ENCODE peak calls at places on chromosomes 16 and 17, in seven cellular contexts. M is sigmoid colon; V is suprapubic skin; B is breast epithelium; O is A549; N is naive thymus-derived CD4-positive, alpha-beta T cell; A is transverse colon. E is an unnamed sample. For H3K4me1, the result is how much of the 10 kb centered on the place peaks cover.

GRCh38 chr17:35895602-35896001 is 15.4 kb upstream of the CCL5 start:
- DNase-seq in O (no peak), N (no peak), M (no peak), V (no peak), A (no peak), B (no peak), E (no peak)

GRCh38 chr17:76202516-76202915 is 37.8 kb downstream of the RNF157 start:
- DNase-seq in N (no peak), B (no peak), V (no peak), M (no peak), A (no peak), O (no peak), E (no peak)

GRCh38 chr17:50177983-50178834 is 12.4 kb downstream of the SGCA start:
- DNase-seq in B (peak), V (no peak), O (peak), A (peak), M (peak), N (peak), E (no peak)

GRCh38 chr17:47840742-47841487 is at the start of gene SCRN2:
- DNase-seq in O (peak), N (peak), M (peak), B (peak), V (peak), A (peak), E (peak)

GRCh38 chr17:64398330-64398729 is 7.7 kb upstream of the PECAM1 start:
- DNase-seq in B (no peak), A (no peak), M (no peak), O (no peak), V (no peak), N (no peak), E (no peak)

GRCh38 chr17:7988750-7989178 is 13.7 kb upstream of the GUCY2D start:
- DNase-seq in M (peak), B (no peak), V (peak), N (peak), O (peak), A (peak), E (no peak)

GRCh38 chr17:27351741-27352140 is 57.8 kb downstream of the WSB1 start:
- DNase-seq in B (no peak), A (no peak), O (no peak), M (no peak), N (no peak), V (no peak), E (no peak)

GRCh38 chr17:67262420-67262819 is 17.4 kb upstream of the HELZ start:
- DNase-seq in M (no peak), O (no peak), V (no peak), A (no peak), N (no peak), B (no peak), E (no peak)

GRCh38 chr16:79158337-79158736 is 442.2 kb downstream of the MAF start:
- DNase-seq in B (no peak), V (no peak), O (no peak), M (no peak), N (no peak), A (no peak), E (no peak)

GRCh38 chr16:53152321-53152720 is 97.5 kb downstream of the CHD9 start:
- DNase-seq in N (no peak), O (no peak), V (no peak), A (no peak), M (no peak), B (no peak), E (no peak)

GRCh38 chr16:49023095-49023494 is 258.5 kb downstream of the CBLN1 start:
- DNase-seq in O (no peak), B (no peak), N (no peak), A (no peak), V (no peak), M (no peak), E (no peak)

GRCh38 chr16:31325171-31325570 is 29.8 kb upstream of the ITGAX start:
- DNase-seq in B (no peak), M (no peak), V (no peak), O (no peak), N (no peak), A (no peak), E (no peak)

GRCh38 chr17:17375826-17376225 is 72.7 kb downstream of the NT5M start:
- DNase-seq in O (no peak), N (no peak), B (no peak), M (no peak), A (no peak), V (no peak), E (no peak)

GRCh38 chr17:48550313-48551205 is 5.7 kb upstream of the HOXB2 start:
- DNase-seq in M (peak), N (no peak), O (no peak), A (no peak), V (no peak), B (no peak), E (no peak)

GRCh38 chr16:54526916-54527315 is 240.3 kb upstream of the IRX3 start:
- DNase-seq in N (no peak), M (no peak), B (no peak), O (no peak), V (no peak), A (no peak), E (no peak)

DNA sequence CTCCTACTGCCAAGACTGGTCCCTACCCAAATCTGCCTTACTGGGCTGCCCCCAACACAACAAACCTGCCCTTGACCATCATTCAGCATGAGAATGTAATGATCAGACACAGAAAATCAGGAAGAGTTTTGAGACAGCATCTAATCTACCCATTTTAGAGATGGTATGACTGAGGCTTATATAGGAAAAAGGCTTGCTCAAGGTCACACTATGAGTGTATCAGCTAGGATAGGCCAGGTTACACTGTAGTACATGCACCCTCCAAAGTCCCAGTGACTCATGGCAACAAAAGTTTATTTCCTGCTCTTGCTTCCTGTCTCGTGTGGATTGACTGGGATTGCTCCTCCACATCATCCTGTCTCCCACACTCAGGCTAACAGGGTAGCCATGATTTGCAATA is 27.9 kb downstream of the NLRC5 start:
- DNase-seq in O (no peak), V (no peak), B (no peak), A (no peak), N (no peak), M (peak), E (no peak)
- H3K4me1 ChIP-seq in O (under half), V (under half), B (under half), A (under half), N (half or more), M (under half), E (under half)

GRCh38 chr16:57994361-57994760 is 6.1 kb downstream of the ZNF319 start:
- DNase-seq in V (no peak), O (no peak), N (no peak), B (no peak), M (no peak), A (no peak), E (no peak)

GRCh38 chr16:57994778-57995177 is 5.7 kb downstream of the ZNF319 start:
- DNase-seq in B (no peak), N (no peak), M (no peak), O (no peak), A (peak), V (no peak), E (no peak)

GRCh38 chr16:57996406-57997175 is 3.9 kb downstream of the ZNF319 start:
- DNase-seq in A (no peak), M (no peak), O (no peak), V (no peak), N (no peak), B (no peak), E (no peak)

GRCh38 chr16:57997176-57997527 is 3.3 kb downstream of the ZNF319 start:
- DNase-seq in O (no peak), A (no peak), N (no peak), B (no peak), M (no peak), V (no peak), E (no peak)

DNA sequence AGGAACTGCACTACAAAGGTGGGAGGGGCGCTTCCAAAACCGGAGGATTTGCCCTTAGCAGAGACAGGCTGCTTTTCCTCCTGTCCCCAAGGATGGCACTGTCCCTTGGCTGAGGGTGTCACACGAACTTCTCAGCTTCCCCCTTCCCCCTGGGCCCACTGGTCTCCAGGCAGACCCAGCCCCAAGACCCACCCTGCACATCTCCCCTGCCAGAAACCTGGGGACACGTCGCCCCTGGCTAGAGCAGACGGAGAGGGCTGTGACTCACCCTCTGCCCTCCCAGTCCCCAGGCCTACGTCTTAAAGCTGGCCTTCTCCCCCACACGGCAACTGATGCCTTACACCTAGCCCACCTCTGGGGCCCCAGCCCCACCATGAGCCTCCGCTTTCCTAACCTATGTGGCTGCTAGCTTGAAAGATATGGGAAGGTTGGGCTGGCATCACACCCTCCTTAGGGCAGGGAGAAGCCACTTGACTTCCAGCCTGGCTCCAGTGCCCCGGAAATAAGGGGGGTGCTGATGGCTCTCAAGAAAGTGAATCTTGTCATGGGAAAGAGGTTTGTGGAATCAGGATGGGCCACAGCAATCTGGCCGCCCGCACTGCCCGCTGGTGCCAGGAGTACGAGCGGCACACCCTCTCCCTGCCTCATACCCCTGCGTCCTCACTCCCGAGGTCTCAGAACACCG is 4.6 kb downstream of the ZNF319 start:
- DNase-seq in O (no peak), B (no peak), A (no peak), M (no peak), N (no peak), V (no peak), E (no peak)
- H3K4me1 ChIP-seq in O (under half), B (under half), A (under half), M (under half), N (half or more), V (under half), E (under half)

GRCh38 chr17:4944163-4944553 is 4.1 kb downstream of the RNF167 start:
- DNase-seq in M (no peak), N (peak), B (no peak), O (no peak), V (no peak), A (peak), E (no peak)

GRCh38 chr17:4945944-4946280 is 2.4 kb downstream of the PFN1 start:
- DNase-seq in A (no peak), V (no peak), O (no peak), M (no peak), N (no peak), B (no peak), E (no peak)

GRCh38 chr17:4946312-4946976 is 1.9 kb downstream of the PFN1 start:
- DNase-seq in O (no peak), N (no peak), M (no peak), V (no peak), A (no peak), B (no peak), E (no peak)

GRCh38 chr17:4944554-4945175 is 3.7 kb downstream of the PFN1 start:
- DNase-seq in M (no peak), A (no peak), V (no peak), O (no peak), B (no peak), N (no peak), E (no peak)

GRCh38 chr17:4945176-4945943 is 3.0 kb downstream of the PFN1 start:
- DNase-seq in B (peak), M (peak), A (peak), O (peak), N (peak), V (peak), E (peak)
- H3K4me1 ChIP-seq in B (under half), M (half or more), A (under half), O (half or more), N (half or more), V (half or more), E (under half)

DNA sequence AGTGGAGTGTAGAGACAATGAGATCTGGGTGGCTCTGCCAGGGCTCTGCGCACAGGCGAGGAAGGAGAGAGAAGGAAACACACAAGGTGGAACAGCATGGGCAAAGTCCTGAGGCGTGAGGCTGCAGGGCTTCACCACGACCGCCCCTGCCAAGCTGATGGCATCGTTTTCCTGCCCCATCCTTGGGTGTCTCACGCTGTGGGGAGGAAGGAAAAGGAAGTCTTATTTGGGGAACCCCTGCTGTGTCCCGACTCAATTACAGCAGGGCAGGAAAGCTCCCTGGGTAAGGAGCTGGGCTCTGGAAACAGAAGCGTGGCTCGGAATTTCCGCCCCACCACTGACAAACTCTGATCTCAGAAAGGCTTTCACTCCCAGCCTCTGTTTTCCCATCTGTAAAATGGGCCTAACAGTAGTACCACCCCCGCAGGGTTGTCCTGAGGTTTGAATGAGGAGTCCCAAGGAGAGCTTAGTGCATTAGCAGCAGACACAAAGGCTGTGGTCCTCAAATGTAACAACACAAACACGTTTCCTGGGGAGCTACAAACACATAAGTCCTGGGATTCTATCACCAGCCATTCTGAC is 3.2 kb upstream of the CDH5 start:
- DNase-seq in O (no peak), A (no peak), M (no peak), N (no peak), V (no peak), B (no peak), E (no peak)
- H3K4me1 ChIP-seq in O (under half), A (under half), M (under half), N (under half), V (under half), B (under half), E (under half)

GRCh38 chr17:40615295-40615988 is 32.2 kb downstream of the SMARCE1 start:
- DNase-seq in N (no peak), M (no peak), B (no peak), O (peak), V (no peak), A (peak), E (no peak)
- H3K4me1 ChIP-seq in N (half or more), M (under half), B (under half), O (under half), V (under half), A (under half), E (under half)

GRCh38 chr17:979539-980405 is at the start of gene NXN:
- DNase-seq in A (peak), V (peak), O (peak), B (peak), M (peak), N (peak), E (peak)

GRCh38 chr17:980406-981291 is 1.1 kb upstream of the NXN start:
- DNase-seq in O (peak), N (peak), M (peak), V (peak), A (peak), B (peak), E (peak)

GRCh38 chr17:979211-979538 is 401 bp downstream of the NXN start:
- DNase-seq in A (no peak), M (peak), V (no peak), B (peak), N (no peak), O (peak), E (no peak)

GRCh38 chr17:978110-979093 is 1.2 kb downstream of the NXN start:
- DNase-seq in O (no peak), M (peak), B (no peak), A (no peak), N (no peak), V (no peak), E (no peak)

GRCh38 chr17:981292-981658 is 1.7 kb upstream of the NXN start:
- DNase-seq in O (no peak), B (no peak), V (no peak), N (no peak), A (no peak), M (no peak), E (no peak)
- H3K4me1 ChIP-seq in O (under half), B (under half), V (under half), N (under half), A (under half), M (under half), E (under half)

GRCh38 chr16:85358704-85359146 is 246.5 kb upstream of the CIBAR2 start:
- DNase-seq in M (no peak), V (no peak), B (no peak), A (no peak), O (no peak), N (no peak), E (no peak)

GRCh38 chr16:85357323-85357722 is 245.1 kb upstream of the CIBAR2 start:
- DNase-seq in B (no peak), A (no peak), N (no peak), O (no peak), V (no peak), M (no peak), E (no peak)

GRCh38 chr16:85360323-85361277 is 248.3 kb upstream of the CIBAR2 start:
- DNase-seq in O (no peak), V (no peak), M (peak), N (no peak), A (peak), B (no peak), E (no peak)

GRCh38 chr16:85357924-85358505 is 245.7 kb upstream of the CIBAR2 start:
- DNase-seq in V (no peak), O (no peak), M (no peak), N (no peak), B (no peak), A (no peak), E (no peak)

GRCh38 chr16:85359147-85359822 is 247.0 kb upstream of the CIBAR2 start:
- DNase-seq in O (no peak), V (no peak), B (no peak), N (no peak), A (no peak), M (no peak), E (no peak)
- H3K4me1 ChIP-seq in O (under half), V (half or more), B (under half), N (under half), A (under half), M (under half), E (under half)

GRCh38 chr16:73047536-73048291 is at the start of gene ZFHX3:
- DNase-seq in O (no peak), A (peak), V (peak), M (peak), B (peak), N (peak), E (peak)
- H3K4me1 ChIP-seq in O (half or more), A (under half), V (half or more), M (half or more), B (under half), N (under half), E (half or more)

GRCh38 chr16:15993541-15993940 is 44.1 kb downstream of the ABCC1 start:
- DNase-seq in B (no peak), V (no peak), M (no peak), O (no peak), N (no peak), A (no peak), E (no peak)
- H3K4me1 ChIP-seq in B (under half), V (under half), M (half or more), O (half or more), N (under half), A (under half), E (half or more)

DNA sequence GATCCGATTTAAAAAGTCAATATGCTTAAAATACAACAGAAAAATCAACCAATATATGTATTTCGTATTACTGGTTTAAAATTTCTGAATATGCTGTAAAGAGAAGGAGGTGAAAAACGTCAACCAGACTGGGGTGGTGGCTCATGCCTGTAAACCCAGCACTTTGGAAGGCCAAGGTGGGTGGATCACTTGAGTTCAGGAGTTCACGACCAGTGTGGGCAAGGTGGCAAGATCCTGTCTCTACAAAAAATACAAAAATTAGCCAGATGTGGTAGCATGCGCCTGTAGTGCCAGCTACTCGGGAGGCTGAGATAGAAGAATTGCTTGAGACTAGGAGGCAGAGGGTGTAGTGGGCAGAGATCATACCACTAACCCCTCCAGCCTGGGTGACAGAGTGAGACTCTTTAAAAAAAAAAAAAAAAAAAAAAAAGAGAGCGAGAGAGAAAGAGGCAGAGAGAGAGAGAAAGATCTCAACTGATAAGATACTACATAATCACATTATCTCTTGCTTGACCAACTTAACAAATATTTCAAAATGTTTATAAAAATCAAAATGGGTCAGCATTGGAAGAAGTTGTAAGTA is 46.0 kb downstream of the KANSL1 start:
- DNase-seq in M (no peak), N (no peak), V (no peak), A (no peak), B (no peak), O (no peak), E (no peak)
- H3K4me1 ChIP-seq in M (half or more), N (half or more), V (half or more), A (under half), B (under half), O (under half), E (under half)

E was measured in tibial nerve.